ENCODE peak calls at places on chromosomes 3 and 15, in five cellular contexts. P is CMK, D is endothelial cell of umbilical vein, F is AG09309, K is SK-MEL-5. J is an unnamed sample.

GRCh38 chr15:77819841-77820728 is 187.4 kb upstream of the LINGO1 start:
- DNase-seq in P (no peak), K (peak; percentile 42), D (peak; percentile 5), F (no peak), J (no peak)

GRCh38 chr3:132568427-132568826 is 28.6 kb upstream of the ACKR4 start:
- DNase-seq in F (no peak), D (no peak), K (no peak), P (no peak), J (no peak)

GRCh38 chr15:31396881-31397560 is 70.4 kb downstream of the KLF13 start:
- DNase-seq in K (peak; percentile 63), D (peak; percentile 67), P (peak; percentile 66), F (no peak), J (peak; percentile 55)

GRCh38 chr3:12224181-12225147 is 64.4 kb upstream of the PPARG start:
- DNase-seq in P (no peak), F (peak; percentile 40), D (no peak), K (no peak), J (no peak)

GRCh38 chr15:85388506-85388905 is 8.1 kb downstream of the AKAP13 start:
- DNase-seq in P (no peak), F (no peak), K (no peak), D (no peak), J (no peak)

GRCh38 chr3:13863929-13864595 is 15.8 kb downstream of the WNT7A start:
- DNase-seq in D (no peak), K (no peak), F (no peak), P (no peak), J (no peak)

GRCh38 chr3:171175840-171176239 is 149.3 kb upstream of the SLC2A2 start:
- DNase-seq in F (peak; percentile 58), P (no peak), K (no peak), D (no peak), J (no peak)

GRCh38 chr15:74589826-74590225 is 25.8 kb upstream of the CLK3 start:
- DNase-seq in P (no peak), F (no peak), K (no peak), D (peak; percentile 36), J (peak; percentile 53)

GRCh38 chr3:52339612-52340011 is 23.5 kb downstream of the DNAH1 start:
- DNase-seq in F (peak; percentile 71), P (peak; percentile 42), K (peak; percentile 85), D (peak; percentile 74), J (peak; percentile 89)

GRCh38 chr3:111864821-111865656 is 6.0 kb downstream of the PHLDB2 start:
- DNase-seq in P (no peak), F (peak; percentile 70), K (peak; percentile 57), D (peak; percentile 90), J (peak; percentile 91)

GRCh38 chr3:143307613-143308183 is 188.1 kb downstream of the CHST2 start:
- DNase-seq in D (peak; percentile 81), K (no peak), F (peak; percentile 24), P (peak; percentile 65), J (peak; percentile 69)

GRCh38 chr15:87998658-87999057 is 257.9 kb downstream of the NTRK3 start:
- DNase-seq in F (no peak), P (no peak), D (no peak), K (no peak), J (no peak)

GRCh38 chr3:150194513-150194912 is 213.6 kb upstream of the TSC22D2 start:
- DNase-seq in D (no peak), P (no peak), K (no peak), F (no peak), J (no peak)

GRCh38 chr3:189513281-189514151 is 117.7 kb upstream of the TP63 start:
- DNase-seq in P (no peak), K (no peak), F (no peak), D (no peak), J (no peak)

GRCh38 chr3:23004971-23005370 is 198.2 kb upstream of the UBE2E2 start:
- DNase-seq in P (no peak), D (no peak), K (no peak), F (no peak), J (peak; percentile 40)

GRCh38 chr3:150545419-150546225 is 674 bp downstream of the SERP1 start:
- DNase-seq in K (no peak), F (no peak), D (peak; percentile 30), P (no peak), J (peak; percentile 27)

GRCh38 chr3:24498391-24498790 is 3.7 kb upstream of the THRB start:
- DNase-seq in F (no peak), D (no peak), P (no peak), K (no peak), J (no peak)

GRCh38 chr3:124843496-124843895 is 43.7 kb downstream of the ITGB5 start:
- DNase-seq in D (no peak), F (no peak), P (no peak), K (no peak), J (no peak)

GRCh38 chr3:140170612-140171011 is 235.6 kb downstream of the CLSTN2 start:
- DNase-seq in D (no peak), K (no peak), F (no peak), P (no peak), J (no peak)

GRCh38 chr15:79779739-79780138 is 117.1 kb downstream of the MTHFS start:
- DNase-seq in F (no peak), P (no peak), K (no peak), D (no peak), J (no peak)

GRCh38 chr3:57152150-57152549 is 13.0 kb downstream of the IL17RD start:
- DNase-seq in K (no peak), F (no peak), D (no peak), P (no peak), J (no peak)

J was measured in lung microvascular endothelial cell.